ENCODE peak calls at places on chromosome 10, in four cellular contexts. X is AG08395, K is pancreas, U is prostate gland. O is an unnamed sample.

GRCh38 chr10:61688551-61689308 is 26.0 kb downstream of the CABCOCO1 start:
- DNase-seq in K (no peak), X (no peak), U (no peak), O (no peak)

GRCh38 chr10:89466599-89467035 is 52.2 kb downstream of the IFIT5 start:
- DNase-seq in X (peak; percentile 30), K (no peak), U (no peak), O (no peak)

GRCh38 chr10:7952251-7952650 is 102.2 kb upstream of the GATA3 start:
- DNase-seq in K (no peak), X (no peak), U (no peak), O (no peak)

GRCh38 chr10:821322-821721 is 110.2 kb downstream of the LARP4B start:
- DNase-seq in U (no peak), K (no peak), X (peak; percentile 43), O (peak; percentile 35)

GRCh38 chr10:1169186-1169885 is 113.2 kb downstream of the WDR37 start:
- DNase-seq in K (no peak), X (no peak), U (no peak), O (no peak)

GRCh38 chr10:116769791-116770190 is 27.4 kb upstream of the HSPA12A start:
- DNase-seq in X (no peak), U (no peak), K (no peak), O (no peak)

GRCh38 chr10:24303522-24304310 is 94.8 kb downstream of the KIAA1217 start:
- DNase-seq in K (no peak), U (no peak), X (no peak), O (no peak)

GRCh38 chr10:3668276-3668960 is 116.6 kb downstream of the KLF6 start:
- DNase-seq in X (no peak), K (peak; percentile 50), U (peak; percentile 46), O (peak; percentile 5)

GRCh38 chr10:72031706-72032105 is 56.6 kb downstream of the SPOCK2 start:
- DNase-seq in U (no peak), K (no peak), X (no peak), O (no peak)

GRCh38 chr10:3584926-3585784 is 199.9 kb downstream of the KLF6 start:
- DNase-seq in K (no peak), X (no peak), U (no peak), O (no peak)

O was measured in AG09309.